ENCODE peak calls at places on chromosome 13, in four cellular contexts. T is SK-N-SH, I is WTC11, R is K562. H is an unnamed sample.

GRCh38 chr13:27261376-27261775 is 9.3 kb upstream of the RASL11A start:
- DNase-seq in T (no peak), I (no peak), R (no peak), H (no peak)

GRCh38 chr13:111337741-111338140 is 17.3 kb downstream of the TEX29 start:
- DNase-seq in T (no peak), I (no peak), R (no peak), H (no peak)

GRCh38 chr13:20451397-20451796 is 74.3 kb downstream of the CRYL1 start:
- DNase-seq in T (no peak), I (no peak), R (no peak), H (no peak)

GRCh38 chr13:66405908-66406802 is 824.0 kb downstream of the PCDH9 start:
- DNase-seq in T (no peak), I (no peak), R (no peak), H (no peak)

GRCh38 chr13:23985846-23986245 is 88.5 kb upstream of the C1QTNF9B start:
- DNase-seq in T (no peak), I (no peak), R (no peak), H (no peak)

GRCh38 chr13:104085611-104086010 is 1019.4 kb upstream of the SLC10A2 start:
- DNase-seq in T (no peak), I (no peak), R (no peak), H (no peak)

GRCh38 chr13:79869326-79869725 is 388.4 kb downstream of the NDFIP2 start:
- DNase-seq in T (no peak), I (no peak), R (no peak), H (peak)

GRCh38 chr13:36098080-36098479 is 33.1 kb downstream of the DCLK1 start:
- DNase-seq in T (no peak), I (no peak), R (no peak), H (no peak)

GRCh38 chr13:75153834-75154233 is 328.1 kb downstream of the TBC1D4 start:
- DNase-seq in T (no peak), I (no peak), R (no peak), H (no peak)

GRCh38 chr13:44188257-44188656 is 185.4 kb upstream of the SERP2 start:
- DNase-seq in T (no peak), I (no peak), R (no peak), H (no peak)

GRCh38 chr13:30739646-30740642 is 4.6 kb downstream of the ALOX5AP start:
- DNase-seq in T (no peak), I (no peak), R (no peak), H (no peak)

GRCh38 chr13:102195566-102196462 is 206.0 kb downstream of the FGF14 start:
- DNase-seq in T (peak), I (no peak), R (no peak), H (no peak)

DNA sequence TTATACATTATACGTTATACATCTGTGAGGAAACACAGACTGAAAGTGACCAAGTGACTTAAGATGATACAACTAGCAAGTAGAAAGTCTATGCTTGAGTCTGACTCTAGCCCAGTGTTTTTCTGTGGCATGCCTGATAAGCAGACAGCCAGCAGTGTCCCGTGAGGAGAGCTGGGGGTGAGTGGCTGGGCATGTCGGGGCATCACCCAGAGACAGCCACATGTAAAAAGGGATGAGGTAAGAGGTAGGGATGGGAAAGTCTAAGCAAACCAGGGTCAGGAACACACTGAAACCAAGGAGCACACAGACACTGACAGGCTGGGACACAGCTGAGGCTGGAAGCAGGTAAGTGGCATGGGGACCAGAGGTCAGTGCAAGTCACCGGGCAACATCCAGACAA is 333.2 kb downstream of the FOXO1 start:
- DNase-seq in T (no peak), I (no peak), R (no peak), H (no peak)
- TF ChIP-seq FOXJ3 in T (no peak), I (no peak), R (no peak), H (no peak)

DNA sequence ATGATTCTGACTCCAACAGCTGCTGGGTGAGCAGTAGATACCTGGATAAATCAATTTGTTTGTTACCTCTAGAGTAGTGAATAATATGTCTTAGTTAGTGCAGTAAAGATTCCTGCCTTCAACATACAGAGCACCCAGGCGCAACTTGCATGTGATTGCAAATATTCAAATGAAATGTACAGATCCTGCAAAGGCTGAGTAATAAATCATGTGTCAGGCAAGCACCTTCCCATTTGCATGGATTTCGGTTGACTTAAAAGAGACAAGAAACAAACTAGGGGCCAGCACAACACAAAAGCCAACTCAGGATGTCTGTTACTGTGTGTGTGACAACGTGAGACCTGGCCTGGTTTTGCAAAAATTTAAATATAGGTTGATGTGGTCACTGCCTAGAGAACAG is 79.7 kb downstream of the TNFSF11 start:
- DNase-seq in T (no peak), I (no peak), R (no peak), H (no peak)
- TF ChIP-seq FOXJ3 in T (no peak), I (no peak), R (no peak), H (no peak)

GRCh38 chr13:77026255-77026782 is 640 bp downstream of the FBXL3 start:
- DNase-seq in T (peak), I (peak), R (peak), H (peak)
- TF ChIP-seq FOXJ3 in T (no peak), I (no peak), R (no peak), H (no peak)

GRCh38 chr13:91722267-91722884 is 324.0 kb downstream of the GPC5 start:
- DNase-seq in T (peak), I (no peak), R (peak), H (no peak)
- TF ChIP-seq FOXJ3 in T (no peak), I (no peak), R (no peak), H (no peak)

DNA sequence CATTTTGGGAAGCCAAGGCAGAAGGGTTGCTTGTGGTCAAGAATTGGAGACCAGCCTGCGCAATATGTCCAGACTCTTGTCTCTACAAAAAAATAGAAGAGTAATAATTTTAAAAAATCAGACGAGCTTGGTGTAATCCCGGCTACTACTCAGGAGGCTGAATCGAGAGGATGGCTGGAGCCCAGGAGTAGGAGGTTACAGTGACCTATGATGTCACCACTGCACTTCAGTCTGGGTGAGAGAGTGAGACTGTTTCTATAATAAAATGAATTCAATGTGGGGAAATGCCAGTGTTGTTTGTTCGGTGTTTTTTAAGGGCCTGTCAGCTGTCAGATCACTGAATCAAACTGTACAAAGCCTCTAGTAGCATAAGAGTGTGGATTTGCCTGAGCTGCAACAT is 1.2 kb upstream of the FBXL3 start:
- DNase-seq in T (no peak), I (no peak), R (no peak), H (no peak)
- TF ChIP-seq FOXJ3 in T (no peak), I (no peak), R (no peak), H (no peak)

DNA sequence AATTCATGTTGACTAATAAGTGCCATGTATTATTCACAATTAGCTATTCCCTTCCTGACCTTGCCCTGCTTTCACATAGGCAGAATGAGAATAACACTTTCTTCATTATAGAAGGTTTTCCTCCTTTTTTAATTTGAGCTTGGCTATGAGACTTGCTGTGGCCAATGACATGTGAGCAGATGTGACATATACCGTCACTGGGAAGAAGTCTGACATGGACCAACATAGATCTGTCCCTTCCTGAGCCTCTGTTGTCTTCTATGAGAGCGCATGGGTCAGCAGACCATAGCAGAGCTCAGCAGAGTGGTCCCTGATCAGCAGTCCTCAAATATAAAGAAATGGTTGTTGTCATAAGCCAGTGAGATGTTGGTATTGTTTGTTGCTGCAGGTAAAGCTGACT is 163.9 kb downstream of the DACH1 start:
- DNase-seq in T (no peak), I (no peak), R (no peak), H (no peak)
- TF ChIP-seq FOXJ3 in T (no peak), I (no peak), R (no peak), H (no peak)

DNA sequence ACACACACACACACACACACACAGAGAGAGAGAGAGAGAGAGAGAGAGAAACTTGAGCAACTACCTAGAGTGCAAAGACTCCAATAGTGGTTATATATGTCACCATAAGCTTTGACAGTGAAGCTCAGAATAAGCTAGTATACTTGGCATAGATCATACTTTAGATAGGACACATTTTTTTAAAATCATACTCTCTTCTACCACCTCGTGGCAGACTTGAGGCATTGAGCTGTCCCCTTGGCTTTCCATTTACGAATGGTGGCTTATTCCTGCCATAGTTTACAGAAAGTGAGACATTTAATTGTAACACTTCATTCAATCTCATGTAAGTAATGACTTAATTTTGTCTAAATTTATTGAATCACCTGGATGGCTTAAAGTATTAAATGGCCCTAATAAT is 108.2 kb downstream of the EDNRB start:
- DNase-seq in T (peak), I (no peak), R (no peak), H (no peak)
- TF ChIP-seq FOXJ3 in T (no peak), I (no peak), R (no peak), H (no peak)

DNA sequence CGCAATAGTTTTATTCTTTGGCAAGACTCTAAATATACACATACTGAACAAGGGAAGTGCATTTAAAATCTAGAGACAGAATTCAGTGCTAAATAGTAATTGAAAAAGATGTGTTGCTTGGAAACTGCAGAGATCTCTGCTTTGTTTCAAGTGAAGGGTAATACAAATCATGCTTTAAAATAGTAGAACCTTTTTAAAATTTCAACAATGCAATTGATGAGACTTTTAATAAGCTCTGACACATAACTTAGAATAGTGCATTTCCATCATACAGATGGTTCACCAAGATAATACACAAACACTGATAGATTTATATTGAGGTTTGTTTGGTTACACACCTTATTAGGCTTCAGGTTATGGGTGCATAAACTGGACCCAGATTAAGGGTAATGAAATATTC is 581.0 kb upstream of the MIR17HG start:
- DNase-seq in T (no peak), I (no peak), R (no peak), H (no peak)
- TF ChIP-seq FOXJ3 in T (no peak), I (no peak), R (no peak), H (no peak)

DNA sequence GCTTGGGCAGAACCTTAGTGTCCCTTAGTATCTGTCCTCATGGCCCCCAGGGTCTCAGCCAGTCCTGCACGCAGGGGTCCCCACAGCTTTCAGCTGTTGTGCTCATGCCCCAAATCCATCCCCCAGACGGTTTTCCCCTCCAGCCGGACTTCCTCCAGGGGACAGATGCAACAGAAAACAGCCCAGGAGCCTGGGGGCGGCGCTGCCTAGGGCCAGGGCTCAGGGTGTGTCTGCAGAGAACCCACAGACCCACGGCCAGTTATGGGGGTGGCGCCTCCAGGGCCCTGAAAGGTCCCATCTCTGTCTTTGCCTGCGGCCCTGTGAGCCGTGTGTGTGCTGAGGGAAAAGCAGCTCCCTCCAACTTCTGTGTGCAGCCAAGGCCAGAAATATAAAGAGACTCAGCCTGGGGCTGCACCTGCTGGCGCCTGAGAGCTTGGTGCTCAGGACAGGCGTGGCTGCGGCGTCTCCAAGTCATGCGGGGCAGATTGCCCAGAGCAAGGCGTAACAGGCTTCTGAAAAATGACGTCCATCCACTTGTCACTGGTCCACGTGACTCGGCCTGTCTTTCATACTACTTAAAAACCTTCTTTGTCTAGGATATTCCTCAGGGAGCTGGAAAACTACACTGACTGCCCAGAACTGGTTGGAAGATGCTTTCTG is 22.1 kb upstream of the F7 start:
- DNase-seq in T (no peak), I (no peak), R (no peak), H (no peak)
- TF ChIP-seq FOXJ3 in T (no peak), I (no peak), R (no peak), H (no peak)

H was measured in HepG2.